ENCODE peak calls at places on chromosomes 13 and 19, in seven cellular contexts. One of them, this sample, is unnamed.

GRCh38 chr19:55005684-55006488 is 32.2 kb downstream of the GP6 start:
- DNase-seq in CD8-positive, alpha-beta memory T cell: peak; percentile 42
- DNase-seq in NCI-H2029 treated with DMSO at 0.1 percent for 48 hours: peak; percentile 58
- DNase-seq in smooth muscle cell of the brain vasculature: no peak
- DNase-seq in activated T-helper 1 cell treated with anti-CD3 and anti-CD28 coated beads, Interleukin-12 subunit alpha, Interleukin-12 subunit beta, Interleukin-2, Interleukin-4 antibody, amounts not matched to agents 30 ng/mL and 10 ng/mL and 1 ng/mL, durations not matched to agents 14 hours and 24 hours and 36 hours: peak; percentile 59
- DNase-seq in T-cell: peak; percentile 73
- DNase-seq in HS-27A: no peak
- DNase-seq in this sample: peak; percentile 94

GRCh38 chr13:97413694-97414093 is 20.3 kb upstream of the RAP2A start:
- DNase-seq in CD8-positive, alpha-beta memory T cell: no peak
- DNase-seq in NCI-H2029 treated with DMSO at 0.1 percent for 48 hours: no peak
- DNase-seq in smooth muscle cell of the brain vasculature: no peak
- DNase-seq in activated T-helper 1 cell treated with anti-CD3 and anti-CD28 coated beads, Interleukin-12 subunit alpha, Interleukin-12 subunit beta, Interleukin-2, Interleukin-4 antibody, amounts not matched to agents 30 ng/mL and 10 ng/mL and 1 ng/mL, durations not matched to agents 14 hours and 24 hours and 36 hours: no peak
- DNase-seq in T-cell: no peak
- DNase-seq in HS-27A: no peak
- DNase-seq in this sample: no peak

GRCh38 chr13:113559901-113560644 is 24.5 kb upstream of the TFDP1 start:
- DNase-seq in CD8-positive, alpha-beta memory T cell: no peak
- DNase-seq in NCI-H2029 treated with DMSO at 0.1 percent for 48 hours: no peak
- DNase-seq in smooth muscle cell of the brain vasculature: no peak
- DNase-seq in activated T-helper 1 cell treated with anti-CD3 and anti-CD28 coated beads, Interleukin-12 subunit alpha, Interleukin-12 subunit beta, Interleukin-2, Interleukin-4 antibody, amounts not matched to agents 30 ng/mL and 10 ng/mL and 1 ng/mL, durations not matched to agents 14 hours and 24 hours and 36 hours: no peak
- DNase-seq in T-cell: no peak
- DNase-seq in HS-27A: no peak
- DNase-seq in this sample: no peak

GRCh38 chr19:47309608-47310007 is at the start of gene C5AR1:
- DNase-seq in CD8-positive, alpha-beta memory T cell: no peak
- DNase-seq in NCI-H2029 treated with DMSO at 0.1 percent for 48 hours: no peak
- DNase-seq in smooth muscle cell of the brain vasculature: no peak
- DNase-seq in activated T-helper 1 cell treated with anti-CD3 and anti-CD28 coated beads, Interleukin-12 subunit alpha, Interleukin-12 subunit beta, Interleukin-2, Interleukin-4 antibody, amounts not matched to agents 30 ng/mL and 10 ng/mL and 1 ng/mL, durations not matched to agents 14 hours and 24 hours and 36 hours: no peak
- DNase-seq in T-cell: no peak
- DNase-seq in HS-27A: no peak
- DNase-seq in this sample: no peak

GRCh38 chr19:56015756-56016155 is 29.2 kb downstream of the NLRP5 start:
- DNase-seq in CD8-positive, alpha-beta memory T cell: no peak
- DNase-seq in NCI-H2029 treated with DMSO at 0.1 percent for 48 hours: no peak
- DNase-seq in smooth muscle cell of the brain vasculature: no peak
- DNase-seq in activated T-helper 1 cell treated with anti-CD3 and anti-CD28 coated beads, Interleukin-12 subunit alpha, Interleukin-12 subunit beta, Interleukin-2, Interleukin-4 antibody, amounts not matched to agents 30 ng/mL and 10 ng/mL and 1 ng/mL, durations not matched to agents 14 hours and 24 hours and 36 hours: no peak
- DNase-seq in T-cell: no peak
- DNase-seq in HS-27A: peak; percentile 4
- DNase-seq in this sample: peak; percentile 32

GRCh38 chr13:42594577-42595571 is 20.9 kb downstream of the TNFSF11 start:
- DNase-seq in CD8-positive, alpha-beta memory T cell: peak; percentile 9
- DNase-seq in NCI-H2029 treated with DMSO at 0.1 percent for 48 hours: peak; percentile 16
- DNase-seq in smooth muscle cell of the brain vasculature: peak; percentile 71
- DNase-seq in activated T-helper 1 cell treated with anti-CD3 and anti-CD28 coated beads, Interleukin-12 subunit alpha, Interleukin-12 subunit beta, Interleukin-2, Interleukin-4 antibody, amounts not matched to agents 30 ng/mL and 10 ng/mL and 1 ng/mL, durations not matched to agents 14 hours and 24 hours and 36 hours: peak; percentile 12
- DNase-seq in T-cell: no peak
- DNase-seq in HS-27A: peak; percentile 19
- DNase-seq in this sample: peak; percentile 40

GRCh38 chr13:80341771-80342271 is 895 bp upstream of the SPRY2 start:
- DNase-seq in CD8-positive, alpha-beta memory T cell: no peak
- DNase-seq in NCI-H2029 treated with DMSO at 0.1 percent for 48 hours: no peak
- DNase-seq in smooth muscle cell of the brain vasculature: no peak
- DNase-seq in activated T-helper 1 cell treated with anti-CD3 and anti-CD28 coated beads, Interleukin-12 subunit alpha, Interleukin-12 subunit beta, Interleukin-2, Interleukin-4 antibody, amounts not matched to agents 30 ng/mL and 10 ng/mL and 1 ng/mL, durations not matched to agents 14 hours and 24 hours and 36 hours: no peak
- DNase-seq in T-cell: no peak
- DNase-seq in HS-27A: no peak
- DNase-seq in this sample: no peak

GRCh38 chr13:84137292-84137691 is 255.0 kb upstream of the SLITRK1 start:
- DNase-seq in CD8-positive, alpha-beta memory T cell: peak; percentile 56
- DNase-seq in NCI-H2029 treated with DMSO at 0.1 percent for 48 hours: no peak
- DNase-seq in smooth muscle cell of the brain vasculature: no peak
- DNase-seq in activated T-helper 1 cell treated with anti-CD3 and anti-CD28 coated beads, Interleukin-12 subunit alpha, Interleukin-12 subunit beta, Interleukin-2, Interleukin-4 antibody, amounts not matched to agents 30 ng/mL and 10 ng/mL and 1 ng/mL, durations not matched to agents 14 hours and 24 hours and 36 hours: peak; percentile 56
- DNase-seq in T-cell: peak; percentile 73
- DNase-seq in HS-27A: no peak
- DNase-seq in this sample: peak; percentile 96

GRCh38 chr19:53102186-53102585 is 1.0 kb downstream of the ZNF160 start:
- DNase-seq in CD8-positive, alpha-beta memory T cell: no peak
- DNase-seq in NCI-H2029 treated with DMSO at 0.1 percent for 48 hours: no peak
- DNase-seq in smooth muscle cell of the brain vasculature: no peak
- DNase-seq in activated T-helper 1 cell treated with anti-CD3 and anti-CD28 coated beads, Interleukin-12 subunit alpha, Interleukin-12 subunit beta, Interleukin-2, Interleukin-4 antibody, amounts not matched to agents 30 ng/mL and 10 ng/mL and 1 ng/mL, durations not matched to agents 14 hours and 24 hours and 36 hours: no peak
- DNase-seq in T-cell: no peak
- DNase-seq in HS-27A: no peak
- DNase-seq in this sample: no peak

GRCh38 chr13:29936051-29936813 is 85.8 kb upstream of the UBL3 start:
- DNase-seq in CD8-positive, alpha-beta memory T cell: no peak
- DNase-seq in NCI-H2029 treated with DMSO at 0.1 percent for 48 hours: no peak
- DNase-seq in smooth muscle cell of the brain vasculature: no peak
- DNase-seq in activated T-helper 1 cell treated with anti-CD3 and anti-CD28 coated beads, Interleukin-12 subunit alpha, Interleukin-12 subunit beta, Interleukin-2, Interleukin-4 antibody, amounts not matched to agents 30 ng/mL and 10 ng/mL and 1 ng/mL, durations not matched to agents 14 hours and 24 hours and 36 hours: no peak
- DNase-seq in T-cell: no peak
- DNase-seq in HS-27A: no peak
- DNase-seq in this sample: no peak

GRCh38 chr19:33312065-33312464 is 9.7 kb upstream of the CEBPA start:
- DNase-seq in CD8-positive, alpha-beta memory T cell: no peak
- DNase-seq in NCI-H2029 treated with DMSO at 0.1 percent for 48 hours: no peak
- DNase-seq in smooth muscle cell of the brain vasculature: no peak
- DNase-seq in activated T-helper 1 cell treated with anti-CD3 and anti-CD28 coated beads, Interleukin-12 subunit alpha, Interleukin-12 subunit beta, Interleukin-2, Interleukin-4 antibody, amounts not matched to agents 30 ng/mL and 10 ng/mL and 1 ng/mL, durations not matched to agents 14 hours and 24 hours and 36 hours: no peak
- DNase-seq in T-cell: no peak
- DNase-seq in HS-27A: no peak
- DNase-seq in this sample: no peak

GRCh38 chr19:8335343-8336071 is 7.6 kb downstream of the KANK3 start:
- DNase-seq in CD8-positive, alpha-beta memory T cell: no peak
- DNase-seq in NCI-H2029 treated with DMSO at 0.1 percent for 48 hours: no peak
- DNase-seq in smooth muscle cell of the brain vasculature: no peak
- DNase-seq in activated T-helper 1 cell treated with anti-CD3 and anti-CD28 coated beads, Interleukin-12 subunit alpha, Interleukin-12 subunit beta, Interleukin-2, Interleukin-4 antibody, amounts not matched to agents 30 ng/mL and 10 ng/mL and 1 ng/mL, durations not matched to agents 14 hours and 24 hours and 36 hours: no peak
- DNase-seq in T-cell: no peak
- DNase-seq in HS-27A: no peak
- DNase-seq in this sample: no peak

GRCh38 chr13:77724092-77724491 is 26.6 kb downstream of the SLAIN1 start:
- DNase-seq in CD8-positive, alpha-beta memory T cell: peak; percentile 1
- DNase-seq in NCI-H2029 treated with DMSO at 0.1 percent for 48 hours: no peak
- DNase-seq in smooth muscle cell of the brain vasculature: no peak
- DNase-seq in activated T-helper 1 cell treated with anti-CD3 and anti-CD28 coated beads, Interleukin-12 subunit alpha, Interleukin-12 subunit beta, Interleukin-2, Interleukin-4 antibody, amounts not matched to agents 30 ng/mL and 10 ng/mL and 1 ng/mL, durations not matched to agents 14 hours and 24 hours and 36 hours: peak; percentile 17
- DNase-seq in T-cell: peak; percentile 46
- DNase-seq in HS-27A: no peak
- DNase-seq in this sample: peak; percentile 38

GRCh38 chr19:30207357-30207756 is 164.8 kb upstream of the ZNF536 start:
- DNase-seq in CD8-positive, alpha-beta memory T cell: no peak
- DNase-seq in NCI-H2029 treated with DMSO at 0.1 percent for 48 hours: no peak
- DNase-seq in smooth muscle cell of the brain vasculature: no peak
- DNase-seq in activated T-helper 1 cell treated with anti-CD3 and anti-CD28 coated beads, Interleukin-12 subunit alpha, Interleukin-12 subunit beta, Interleukin-2, Interleukin-4 antibody, amounts not matched to agents 30 ng/mL and 10 ng/mL and 1 ng/mL, durations not matched to agents 14 hours and 24 hours and 36 hours: no peak
- DNase-seq in T-cell: no peak
- DNase-seq in HS-27A: no peak
- DNase-seq in this sample: no peak

GRCh38 chr19:47444388-47444821 is 25.1 kb upstream of the MEIS3 start:
- DNase-seq in CD8-positive, alpha-beta memory T cell: no peak
- DNase-seq in NCI-H2029 treated with DMSO at 0.1 percent for 48 hours: no peak
- DNase-seq in smooth muscle cell of the brain vasculature: no peak
- DNase-seq in activated T-helper 1 cell treated with anti-CD3 and anti-CD28 coated beads, Interleukin-12 subunit alpha, Interleukin-12 subunit beta, Interleukin-2, Interleukin-4 antibody, amounts not matched to agents 30 ng/mL and 10 ng/mL and 1 ng/mL, durations not matched to agents 14 hours and 24 hours and 36 hours: peak; percentile 25
- DNase-seq in T-cell: no peak
- DNase-seq in HS-27A: no peak
- DNase-seq in this sample: no peak

GRCh38 chr19:36378625-36379509 is at the start of gene ZFP14:
- DNase-seq in CD8-positive, alpha-beta memory T cell: peak; percentile 92
- DNase-seq in NCI-H2029 treated with DMSO at 0.1 percent for 48 hours: peak; percentile 84
- DNase-seq in smooth muscle cell of the brain vasculature: peak; percentile 76
- DNase-seq in activated T-helper 1 cell treated with anti-CD3 and anti-CD28 coated beads, Interleukin-12 subunit alpha, Interleukin-12 subunit beta, Interleukin-2, Interleukin-4 antibody, amounts not matched to agents 30 ng/mL and 10 ng/mL and 1 ng/mL, durations not matched to agents 14 hours and 24 hours and 36 hours: peak; percentile 91
- DNase-seq in T-cell: peak; percentile 94
- DNase-seq in HS-27A: peak; percentile 97
- DNase-seq in this sample: peak; percentile 79

GRCh38 chr13:97945342-97945741 is 8.1 kb upstream of the IPO5 start:
- DNase-seq in CD8-positive, alpha-beta memory T cell: no peak
- DNase-seq in NCI-H2029 treated with DMSO at 0.1 percent for 48 hours: no peak
- DNase-seq in smooth muscle cell of the brain vasculature: no peak
- DNase-seq in activated T-helper 1 cell treated with anti-CD3 and anti-CD28 coated beads, Interleukin-12 subunit alpha, Interleukin-12 subunit beta, Interleukin-2, Interleukin-4 antibody, amounts not matched to agents 30 ng/mL and 10 ng/mL and 1 ng/mL, durations not matched to agents 14 hours and 24 hours and 36 hours: no peak
- DNase-seq in T-cell: no peak
- DNase-seq in HS-27A: no peak
- DNase-seq in this sample: no peak

GRCh38 chr13:101309014-101309619 is 107.2 kb downstream of the NALCN start:
- DNase-seq in CD8-positive, alpha-beta memory T cell: no peak
- DNase-seq in NCI-H2029 treated with DMSO at 0.1 percent for 48 hours: no peak
- DNase-seq in smooth muscle cell of the brain vasculature: no peak
- DNase-seq in activated T-helper 1 cell treated with anti-CD3 and anti-CD28 coated beads, Interleukin-12 subunit alpha, Interleukin-12 subunit beta, Interleukin-2, Interleukin-4 antibody, amounts not matched to agents 30 ng/mL and 10 ng/mL and 1 ng/mL, durations not matched to agents 14 hours and 24 hours and 36 hours: no peak
- DNase-seq in T-cell: no peak
- DNase-seq in HS-27A: peak; percentile 52
- DNase-seq in this sample: no peak

This sample was measured in MM.1S.